ENCODE peak calls at places on chromosomes 7 and 10, in six cellular contexts. One of them, this sample, is unnamed.

GRCh38 chr7:92833766-92834605 is 2.4 kb downstream of the CDK6 start:
- ATAC-seq in left lung: peak; percentile 80
- ATAC-seq in lung: peak; percentile 64
- ATAC-seq in upper lobe of right lung: peak; percentile 78
- ATAC-seq in right lobe of liver: peak; percentile 74
- ATAC-seq in HCT116: peak; percentile 63
- ATAC-seq in this sample: peak; percentile 77

GRCh38 chr10:61298194-61298593 is 155.0 kb downstream of the TMEM26 start:
- ATAC-seq in lung: no peak
- ATAC-seq in HCT116: no peak
- ATAC-seq in right lobe of liver: no peak
- ATAC-seq in left lung: no peak
- ATAC-seq in upper lobe of right lung: no peak
- ATAC-seq in this sample: no peak

GRCh38 chr7:117279203-117279602 is 43.7 kb downstream of the WNT2 start:
- ATAC-seq in upper lobe of right lung: no peak
- ATAC-seq in right lobe of liver: no peak
- ATAC-seq in HCT116: peak; percentile 59
- ATAC-seq in left lung: no peak
- ATAC-seq in lung: no peak
- ATAC-seq in this sample: no peak

GRCh38 chr10:60282771-60283353 is 106.8 kb downstream of the ANK3 start:
- ATAC-seq in left lung: peak; percentile 89
- ATAC-seq in upper lobe of right lung: peak; percentile 88
- ATAC-seq in right lobe of liver: peak; percentile 98
- ATAC-seq in HCT116: no peak
- ATAC-seq in lung: peak; percentile 67
- ATAC-seq in this sample: no peak

GRCh38 chr10:34707656-34708055 is 107.4 kb downstream of the PARD3 start:
- ATAC-seq in upper lobe of right lung: no peak
- ATAC-seq in HCT116: no peak
- ATAC-seq in lung: no peak
- ATAC-seq in right lobe of liver: no peak
- ATAC-seq in left lung: no peak
- ATAC-seq in this sample: no peak

GRCh38 chr10:3455385-3456334 is 283.1 kb upstream of the PITRM1 start:
- ATAC-seq in left lung: no peak
- ATAC-seq in HCT116: no peak
- ATAC-seq in upper lobe of right lung: no peak
- ATAC-seq in right lobe of liver: peak; percentile 60
- ATAC-seq in lung: no peak
- ATAC-seq in this sample: no peak

GRCh38 chr10:124049484-124049883 is 43.9 kb downstream of the CHST15 start:
- ATAC-seq in upper lobe of right lung: no peak
- ATAC-seq in lung: no peak
- ATAC-seq in right lobe of liver: peak; percentile 37
- ATAC-seq in left lung: peak; percentile 27
- ATAC-seq in HCT116: peak; percentile 87
- ATAC-seq in this sample: no peak

GRCh38 chr10:105681051-105681450 is 1040.0 kb downstream of the SORCS3 start:
- ATAC-seq in lung: no peak
- ATAC-seq in upper lobe of right lung: peak; percentile 45
- ATAC-seq in left lung: peak; percentile 57
- ATAC-seq in right lobe of liver: peak; percentile 31
- ATAC-seq in HCT116: no peak
- ATAC-seq in this sample: no peak

GRCh38 chr7:26267631-26268166 is 24.0 kb upstream of the SNX10 start:
- ATAC-seq in right lobe of liver: no peak
- ATAC-seq in left lung: no peak
- ATAC-seq in HCT116: no peak
- ATAC-seq in upper lobe of right lung: no peak
- ATAC-seq in lung: no peak
- ATAC-seq in this sample: no peak

GRCh38 chr7:107622429-107622828 is 38.2 kb upstream of the SLC26A4 start:
- ATAC-seq in HCT116: no peak
- ATAC-seq in right lobe of liver: peak; percentile 93
- ATAC-seq in left lung: peak; percentile 57
- ATAC-seq in lung: peak; percentile 75
- ATAC-seq in upper lobe of right lung: peak; percentile 78
- ATAC-seq in this sample: peak; percentile 78

GRCh38 chr10:44627591-44628354 is 242.9 kb upstream of the CXCL12 start:
- ATAC-seq in HCT116: no peak
- ATAC-seq in upper lobe of right lung: no peak
- ATAC-seq in left lung: peak; percentile 23
- ATAC-seq in right lobe of liver: no peak
- ATAC-seq in lung: no peak
- ATAC-seq in this sample: no peak

GRCh38 chr10:112265745-112266144 is 17.5 kb upstream of the TECTB start:
- ATAC-seq in lung: no peak
- ATAC-seq in upper lobe of right lung: no peak
- ATAC-seq in right lobe of liver: peak; percentile 74
- ATAC-seq in HCT116: no peak
- ATAC-seq in left lung: no peak
- ATAC-seq in this sample: no peak

GRCh38 chr7:1886361-1887064 is 216.4 kb downstream of the ELFN1 start:
- ATAC-seq in right lobe of liver: peak; percentile 51
- ATAC-seq in HCT116: no peak
- ATAC-seq in left lung: no peak
- ATAC-seq in upper lobe of right lung: no peak
- ATAC-seq in lung: no peak
- ATAC-seq in this sample: no peak

GRCh38 chr7:90756366-90756765 is 160.2 kb downstream of the CDK14 start:
- ATAC-seq in left lung: no peak
- ATAC-seq in HCT116: no peak
- ATAC-seq in lung: no peak
- ATAC-seq in right lobe of liver: no peak
- ATAC-seq in upper lobe of right lung: no peak
- ATAC-seq in this sample: no peak

GRCh38 chr7:26329520-26330269 is 38.0 kb downstream of the SNX10 start:
- ATAC-seq in lung: no peak
- ATAC-seq in HCT116: no peak
- ATAC-seq in upper lobe of right lung: peak; percentile 94
- ATAC-seq in right lobe of liver: peak; percentile 58
- ATAC-seq in left lung: peak; percentile 83
- ATAC-seq in this sample: no peak

GRCh38 chr10:128046156-128046933 is 79.9 kb downstream of the MKI67 start:
- ATAC-seq in lung: no peak
- ATAC-seq in right lobe of liver: no peak
- ATAC-seq in left lung: no peak
- ATAC-seq in upper lobe of right lung: no peak
- ATAC-seq in HCT116: no peak
- ATAC-seq in this sample: no peak

GRCh38 chr10:112404612-112405011 is 30.7 kb downstream of the ACSL5 start:
- ATAC-seq in HCT116: peak; percentile 82
- ATAC-seq in upper lobe of right lung: no peak
- ATAC-seq in left lung: peak; percentile 74
- ATAC-seq in right lobe of liver: no peak
- ATAC-seq in lung: no peak
- ATAC-seq in this sample: no peak

GRCh38 chr7:7188091-7188490 is 5.7 kb downstream of the C1GALT1 start:
- ATAC-seq in HCT116: no peak
- ATAC-seq in left lung: no peak
- ATAC-seq in lung: no peak
- ATAC-seq in right lobe of liver: no peak
- ATAC-seq in upper lobe of right lung: no peak
- ATAC-seq in this sample: no peak

GRCh38 chr10:102616071-102616770 is 28.1 kb upstream of the TRIM8 start:
- ATAC-seq in HCT116: no peak
- ATAC-seq in upper lobe of right lung: peak; percentile 41
- ATAC-seq in left lung: peak; percentile 17
- ATAC-seq in lung: no peak
- ATAC-seq in right lobe of liver: no peak
- ATAC-seq in this sample: peak; percentile 81

GRCh38 chr7:117756586-117756985 is 116.7 kb downstream of the CTTNBP2 start:
- ATAC-seq in lung: no peak
- ATAC-seq in HCT116: no peak
- ATAC-seq in left lung: no peak
- ATAC-seq in right lobe of liver: peak; percentile 54
- ATAC-seq in upper lobe of right lung: no peak
- ATAC-seq in this sample: no peak

GRCh38 chr7:22633954-22634474 is 93.0 kb upstream of the IL6 start:
- ATAC-seq in left lung: peak; percentile 29
- ATAC-seq in lung: no peak
- ATAC-seq in HCT116: no peak
- ATAC-seq in right lobe of liver: no peak
- ATAC-seq in upper lobe of right lung: no peak
- ATAC-seq in this sample: peak; percentile 40

DNA sequence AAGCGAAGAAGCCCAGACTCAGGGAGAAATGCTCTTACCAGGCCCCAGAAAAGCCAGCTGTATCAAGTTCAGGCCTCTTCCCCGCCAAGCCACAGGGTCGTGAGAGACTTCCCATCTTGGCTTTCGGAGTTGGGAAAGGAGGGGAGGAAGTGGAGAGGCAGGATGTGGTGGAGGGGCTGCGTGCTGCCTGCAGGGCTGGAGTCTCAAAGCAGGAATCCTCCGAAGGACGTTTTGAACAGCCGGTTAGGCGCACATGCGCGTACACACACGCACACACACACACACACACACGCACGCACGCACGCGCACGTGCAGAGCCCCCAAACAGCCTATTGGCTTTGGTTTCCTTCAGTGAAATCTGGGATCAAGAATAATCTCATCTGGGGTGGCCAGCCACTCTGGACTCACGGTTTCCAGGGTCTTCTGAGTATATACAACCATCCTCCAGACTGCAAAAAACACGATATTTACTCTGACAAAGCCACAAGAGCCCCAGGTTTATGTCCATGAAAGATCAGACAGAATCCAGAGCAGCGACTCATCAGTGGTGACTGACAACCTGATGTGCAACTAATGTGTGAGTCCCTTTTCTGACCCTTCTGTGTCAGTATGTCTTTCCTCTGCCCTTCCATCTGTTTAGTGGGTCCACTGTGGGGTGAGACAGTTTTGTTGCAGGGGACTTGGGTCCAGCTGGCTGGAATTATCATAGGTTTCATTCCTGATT is 115.0 kb upstream of the ZNF438 start:
- ATAC-seq in lung: no peak
- ATAC-seq in upper lobe of right lung: peak; percentile 58
- ATAC-seq in HCT116: peak; percentile 78
- ATAC-seq in left lung: peak; percentile 71
- ATAC-seq in right lobe of liver: peak; percentile 82
- ATAC-seq in this sample: no peak
- H3K27ac ChIP-seq in lung: peak overlapping the region; percentile 32
- H3K27ac ChIP-seq in upper lobe of right lung: no peak overlapping the region
- H3K27ac ChIP-seq in HCT116: no peak overlapping the region
- H3K27ac ChIP-seq in left lung: peak overlapping the region; percentile 8
- H3K27ac ChIP-seq in right lobe of liver: no peak overlapping the region
- H3K27ac ChIP-seq in this sample: no peak overlapping the region

GRCh38 chr7:25095516-25096345 is 29.3 kb downstream of the CYCS start:
- ATAC-seq in lung: no peak
- ATAC-seq in right lobe of liver: peak; percentile 3
- ATAC-seq in left lung: no peak
- ATAC-seq in upper lobe of right lung: no peak
- ATAC-seq in HCT116: no peak
- ATAC-seq in this sample: no peak

GRCh38 chr7:25091129-25091528 is 33.9 kb downstream of the CYCS start:
- ATAC-seq in HCT116: no peak
- ATAC-seq in right lobe of liver: no peak
- ATAC-seq in upper lobe of right lung: no peak
- ATAC-seq in left lung: no peak
- ATAC-seq in lung: no peak
- ATAC-seq in this sample: no peak

GRCh38 chr7:25090374-25090773 is 34.7 kb downstream of the CYCS start:
- ATAC-seq in HCT116: no peak
- ATAC-seq in left lung: no peak
- ATAC-seq in right lobe of liver: no peak
- ATAC-seq in lung: no peak
- ATAC-seq in upper lobe of right lung: no peak
- ATAC-seq in this sample: no peak

GRCh38 chr7:25091757-25092156 is 33.3 kb downstream of the CYCS start:
- ATAC-seq in HCT116: no peak
- ATAC-seq in left lung: no peak
- ATAC-seq in upper lobe of right lung: no peak
- ATAC-seq in lung: no peak
- ATAC-seq in right lobe of liver: no peak
- ATAC-seq in this sample: no peak

DNA sequence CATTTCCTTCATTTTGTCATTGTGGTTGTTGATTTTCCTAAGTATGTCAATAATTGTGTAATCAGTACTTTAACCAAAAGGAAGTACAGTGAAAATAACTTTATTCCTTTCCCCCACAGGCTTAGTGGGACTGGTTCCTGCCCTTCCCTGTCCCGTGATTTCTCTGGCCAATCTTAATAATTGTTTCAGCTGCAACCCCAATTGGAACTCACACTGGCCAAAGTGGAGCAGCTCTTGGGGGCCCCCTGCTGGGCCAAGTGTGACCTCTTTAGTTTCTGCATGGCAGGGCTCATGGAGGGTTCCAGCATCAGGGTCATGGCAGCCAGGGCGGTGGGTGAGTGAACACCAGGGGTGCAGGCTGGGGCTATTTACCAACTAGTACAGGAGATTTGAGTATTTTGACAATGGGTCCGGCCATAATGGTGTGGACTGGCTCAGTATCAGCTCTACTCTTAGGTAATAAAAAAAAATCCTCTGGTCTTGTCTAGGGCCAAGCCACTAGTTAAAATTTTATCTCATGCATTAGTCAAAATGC is 31.7 kb downstream of the CYCS start:
- ATAC-seq in lung: peak; percentile 87
- ATAC-seq in upper lobe of right lung: peak; percentile 96
- ATAC-seq in right lobe of liver: peak; percentile 76
- ATAC-seq in HCT116: peak; percentile 88
- ATAC-seq in left lung: peak; percentile 95
- ATAC-seq in this sample: peak; percentile 65
- H3K27ac ChIP-seq in lung: no peak overlapping the region
- H3K27ac ChIP-seq in upper lobe of right lung: no peak overlapping the region
- H3K27ac ChIP-seq in right lobe of liver: no peak overlapping the region
- H3K27ac ChIP-seq in HCT116: no peak overlapping the region
- H3K27ac ChIP-seq in left lung: no peak overlapping the region
- H3K27ac ChIP-seq in this sample: no peak overlapping the region

GRCh38 chr10:129372168-129372567 is 94.9 kb upstream of the MGMT start:
- ATAC-seq in upper lobe of right lung: no peak
- ATAC-seq in left lung: no peak
- ATAC-seq in HCT116: no peak
- ATAC-seq in right lobe of liver: no peak
- ATAC-seq in lung: no peak
- ATAC-seq in this sample: no peak
- H3K27ac ChIP-seq in upper lobe of right lung: no peak overlapping the region
- H3K27ac ChIP-seq in left lung: no peak overlapping the region
- H3K27ac ChIP-seq in HCT116: no peak overlapping the region
- H3K27ac ChIP-seq in right lobe of liver: no peak overlapping the region
- H3K27ac ChIP-seq in lung: no peak overlapping the region
- H3K27ac ChIP-seq in this sample: no peak overlapping the region

GRCh38 chr10:86698207-86698940 is 30.1 kb downstream of the LDB3 start:
- ATAC-seq in left lung: no peak
- ATAC-seq in upper lobe of right lung: no peak
- ATAC-seq in lung: no peak
- ATAC-seq in right lobe of liver: peak; percentile 22
- ATAC-seq in HCT116: no peak
- ATAC-seq in this sample: no peak

GRCh38 chr10:86699541-86699940 is 31.2 kb downstream of the LDB3 start:
- ATAC-seq in lung: no peak
- ATAC-seq in right lobe of liver: no peak
- ATAC-seq in upper lobe of right lung: no peak
- ATAC-seq in left lung: no peak
- ATAC-seq in HCT116: no peak
- ATAC-seq in this sample: no peak

GRCh38 chr10:86699125-86699524 is 30.8 kb downstream of the LDB3 start:
- ATAC-seq in lung: no peak
- ATAC-seq in HCT116: no peak
- ATAC-seq in upper lobe of right lung: no peak
- ATAC-seq in left lung: no peak
- ATAC-seq in right lobe of liver: no peak
- ATAC-seq in this sample: no peak

GRCh38 chr10:86700851-86701617 is 32.7 kb downstream of the LDB3 start:
- ATAC-seq in lung: no peak
- ATAC-seq in HCT116: no peak
- ATAC-seq in left lung: no peak
- ATAC-seq in upper lobe of right lung: no peak
- ATAC-seq in right lobe of liver: no peak
- ATAC-seq in this sample: no peak

GRCh38 chr10:86699991-86700840 is 31.9 kb downstream of the LDB3 start:
- ATAC-seq in upper lobe of right lung: no peak
- ATAC-seq in left lung: no peak
- ATAC-seq in HCT116: no peak
- ATAC-seq in right lobe of liver: no peak
- ATAC-seq in lung: no peak
- ATAC-seq in this sample: no peak
- H3K27ac ChIP-seq in upper lobe of right lung: no peak overlapping the region
- H3K27ac ChIP-seq in left lung: no peak overlapping the region
- H3K27ac ChIP-seq in HCT116: no peak overlapping the region
- H3K27ac ChIP-seq in right lobe of liver: no peak overlapping the region
- H3K27ac ChIP-seq in lung: no peak overlapping the region
- H3K27ac ChIP-seq in this sample: no peak overlapping the region